ENCODE peak calls at places on chromosomes 2 and 18, in nine cellular contexts. O is mammary epithelial cell, D is keratinocyte, R is tibial artery, T is thoracic aorta, A is Panc1, B is fibroblast of lung, M is transverse colon, U is spleen. K is an unnamed sample.

GRCh38 chr2:11835403-11835802 is 89.0 kb downstream of the LPIN1 start:
- DNase-seq in O (no peak), D (no peak), R (no peak), T (no peak), A (no peak), B (no peak), M (no peak), U (no peak), K (no peak)

GRCh38 chr2:162840598-162841246 is 2.2 kb upstream of the KCNH7 start:
- DNase-seq in O (peak; percentile 65), D (peak; percentile 35), R (peak; percentile 16), T (no peak), A (no peak), B (peak; percentile 43), M (peak; percentile 14), U (no peak), K (peak; percentile 66)

GRCh38 chr2:178125125-178125524 is 12.9 kb downstream of the RBM45 start:
- DNase-seq in O (no peak), D (no peak), R (no peak), T (no peak), A (no peak), B (no peak), M (no peak), U (no peak), K (no peak)

GRCh38 chr2:198756166-198756565 is 701.6 kb downstream of the SATB2 start:
- DNase-seq in O (no peak), D (no peak), R (no peak), T (no peak), A (no peak), B (peak; percentile 85), M (no peak), U (no peak), K (peak; percentile 70)

GRCh38 chr2:64318476-64318748 is 135.6 kb upstream of the LGALSL start:
- DNase-seq in O (no peak), D (no peak), R (no peak), T (no peak), A (no peak), B (no peak), M (no peak), U (no peak), K (no peak)

GRCh38 chr18:45567123-45567522 is 48.2 kb upstream of the SLC14A2 start:
- DNase-seq in O (no peak), D (no peak), R (peak; percentile 43), T (no peak), A (no peak), B (peak; percentile 28), M (no peak), U (no peak), K (no peak)

GRCh38 chr2:48932667-48933066 is 177.1 kb upstream of the LHCGR start:
- DNase-seq in O (no peak), D (no peak), R (no peak), T (no peak), A (no peak), B (no peak), M (no peak), U (no peak), K (no peak)

GRCh38 chr18:80179857-80180558 is 67.3 kb downstream of the PARD6G start:
- DNase-seq in O (peak; percentile 84), D (peak; percentile 83), R (no peak), T (no peak), A (no peak), B (no peak), M (peak; percentile 14), U (no peak), K (no peak)

GRCh38 chr2:236862961-236863728 is 222.5 kb upstream of the COPS8 start:
- DNase-seq in O (peak; percentile 16), D (peak; percentile 26), R (no peak), T (no peak), A (no peak), B (peak; percentile 52), M (no peak), U (no peak), K (peak; percentile 84)

GRCh38 chr2:66301073-66301766 is 133.7 kb upstream of the MEIS1 start:
- DNase-seq in O (no peak), D (no peak), R (peak; percentile 28), T (peak; percentile 36), A (no peak), B (peak; percentile 60), M (peak; percentile 14), U (no peak), K (no peak)

GRCh38 chr2:101006065-101006715 is 4.1 kb downstream of the RPL31 start:
- DNase-seq in O (no peak), D (no peak), R (no peak), T (no peak), A (no peak), B (no peak), M (no peak), U (no peak), K (no peak)
- H3K4me3 ChIP-seq in O (no peak overlapping the region), D (no peak overlapping the region), R (no peak overlapping the region), T (no peak overlapping the region), A (no peak overlapping the region), B (no peak overlapping the region), M (no peak overlapping the region), U (no peak overlapping the region), K (no peak overlapping the region)

GRCh38 chr18:47677952-47678351 is 252.5 kb downstream of the SMAD2 start:
- DNase-seq in O (no peak), D (no peak), R (no peak), T (no peak), A (no peak), B (no peak), M (no peak), U (no peak), K (no peak)

GRCh38 chr18:47679864-47680263 is 250.6 kb downstream of the SMAD2 start:
- DNase-seq in O (no peak), D (no peak), R (no peak), T (no peak), A (no peak), B (no peak), M (peak; percentile 9), U (no peak), K (no peak)

GRCh38 chr18:47683774-47684173 is 246.7 kb downstream of the SMAD2 start:
- DNase-seq in O (no peak), D (no peak), R (no peak), T (no peak), A (no peak), B (no peak), M (no peak), U (no peak), K (no peak)

GRCh38 chr18:47680488-47680887 is 250.0 kb downstream of the SMAD2 start:
- DNase-seq in O (no peak), D (no peak), R (no peak), T (no peak), A (no peak), B (no peak), M (no peak), U (no peak), K (no peak)

GRCh38 chr18:47682876-47683275 is 247.6 kb downstream of the SMAD2 start:
- DNase-seq in O (no peak), D (no peak), R (no peak), T (no peak), A (no peak), B (no peak), M (no peak), U (no peak), K (no peak)
- TF ChIP-seq CTCF in O (no peak), D (no peak), R (no peak), T (no peak), A (no peak), B (no peak), M (no peak), U (no peak), K (no peak)

DNA sequence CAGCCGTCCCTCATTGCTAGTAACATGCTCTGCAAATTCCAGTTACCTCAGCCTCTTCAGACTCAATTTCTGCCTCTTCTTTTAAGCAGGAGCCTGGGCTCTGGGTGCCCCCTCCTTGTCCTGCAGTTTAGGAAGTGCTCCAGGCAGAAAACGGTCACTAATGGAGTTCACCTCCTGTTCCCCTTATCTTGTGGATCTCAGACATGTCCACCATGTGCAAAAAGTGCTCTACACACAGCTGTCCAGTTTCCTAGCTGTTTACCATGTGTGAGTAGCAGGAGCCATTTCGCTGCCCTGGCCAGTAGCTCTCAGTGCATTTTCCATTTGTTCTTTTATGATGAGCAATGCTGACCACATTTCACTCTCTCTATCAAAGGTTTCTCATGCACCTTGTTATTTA is 4.9 kb downstream of the SH3YL1 start:
- DNase-seq in O (no peak), D (no peak), R (no peak), T (no peak), A (no peak), B (no peak), M (no peak), U (no peak), K (no peak)
- H3K9me3 ChIP-seq in O (no peaks in the 10 kb centered on the region), D (no peaks in the 10 kb centered on the region), R (no peaks in the 10 kb centered on the region), T (peaks cover 9% of the 10 kb centered on the region), A (peaks cover 17% of the 10 kb centered on the region), B (no peaks in the 10 kb centered on the region), M (peaks cover 3% of the 10 kb centered on the region), U (peaks cover 22% of the 10 kb centered on the region), K (no peaks in the 10 kb centered on the region)

GRCh38 chr18:22975508-22975907 is 42.4 kb downstream of the RBBP8 start:
- DNase-seq in O (no peak), D (no peak), R (no peak), T (no peak), A (no peak), B (no peak), M (no peak), U (no peak), K (no peak)

GRCh38 chr18:22980394-22980793 is 47.3 kb downstream of the RBBP8 start:
- DNase-seq in O (no peak), D (no peak), R (no peak), T (no peak), A (no peak), B (no peak), M (no peak), U (no peak), K (no peak)

GRCh38 chr18:22974707-22975106 is 41.6 kb downstream of the RBBP8 start:
- DNase-seq in O (no peak), D (no peak), R (no peak), T (no peak), A (no peak), B (no peak), M (peak; percentile 10), U (no peak), K (no peak)

GRCh38 chr18:22981274-22982133 is 48.4 kb downstream of the RBBP8 start:
- DNase-seq in O (no peak), D (no peak), R (no peak), T (no peak), A (no peak), B (no peak), M (no peak), U (no peak), K (no peak)

DNA sequence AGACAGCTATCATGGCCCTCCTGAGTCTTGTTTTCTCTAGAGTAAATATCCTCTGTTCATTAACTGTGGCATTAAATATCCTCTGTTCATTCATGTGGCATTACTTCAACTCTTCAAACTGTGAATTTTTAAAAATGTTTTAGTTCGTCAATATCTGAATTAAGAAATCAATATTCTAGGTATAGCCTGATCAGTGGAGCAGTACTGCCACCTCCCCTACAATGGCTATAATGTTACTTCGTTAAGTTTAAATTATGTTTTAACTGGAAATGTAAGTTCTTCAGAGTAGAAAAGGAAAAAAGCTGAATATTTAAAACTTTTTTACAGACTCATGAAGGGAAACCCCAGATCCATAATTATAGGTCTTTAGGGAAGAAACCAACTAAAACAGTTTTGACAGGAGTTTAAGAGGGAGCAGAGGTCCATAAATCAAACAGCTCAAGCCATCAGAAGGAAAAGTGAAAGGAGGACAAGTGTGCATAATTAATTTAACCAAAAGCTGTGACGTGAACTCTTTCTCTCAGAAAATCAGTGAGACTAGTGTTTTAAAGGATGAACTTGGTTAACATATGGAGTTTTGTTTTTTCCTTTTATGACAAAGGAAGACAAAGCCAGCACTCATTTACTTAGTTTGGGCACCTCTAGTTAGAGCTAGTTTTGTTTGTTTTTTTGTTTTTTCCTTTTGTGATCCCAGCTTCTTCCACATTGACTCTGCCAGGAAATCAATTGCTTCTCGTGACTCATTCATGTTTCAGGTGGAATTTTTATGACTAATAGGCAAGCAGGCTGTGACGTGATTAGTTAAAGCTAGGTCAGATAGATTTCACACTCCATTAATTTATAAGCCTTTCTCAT is 44.9 kb downstream of the RBBP8 start:
- DNase-seq in O (peak; percentile 89), D (peak; percentile 48), R (no peak), T (no peak), A (peak; percentile 43), B (peak; percentile 84), M (no peak), U (no peak), K (peak; percentile 86)
- H3K4me3 ChIP-seq in O (peak overlapping the region; percentile 19), D (no peak overlapping the region), R (no peak overlapping the region), T (no peak overlapping the region), A (no peak overlapping the region), B (no peak overlapping the region), M (no peak overlapping the region), U (no peak overlapping the region), K (peak overlapping the region; percentile 59)